ENCODE peak calls at places on chromosomes 7 and 10, in seven cellular contexts. R is GM03348; H is activated CD8-positive, alpha-beta memory T cell treated with anti-CD3 and anti-CD28 coated beads for 24 hours; S is thoracic aorta; B is AG09309; C is fibroblast of lung; K is HEK293T. U is an unnamed sample.

GRCh38 chr10:34290412-34291082 is 524.5 kb downstream of the PARD3 start:
- DNase-seq in B (no peak), H (no peak), S (peak; percentile 26), K (no peak), R (peak; percentile 42), C (peak; percentile 89), U (no peak)

GRCh38 chr10:110149259-110149658 is 58.1 kb upstream of the MXI1 start:
- DNase-seq in B (no peak), H (no peak), R (no peak), C (no peak), S (no peak), K (no peak), U (no peak)

GRCh38 chr10:110312206-110312605 is 7.5 kb upstream of the SMNDC1 start:
- DNase-seq in K (no peak), S (no peak), H (no peak), C (no peak), B (no peak), R (no peak), U (no peak)

GRCh38 chr7:71990138-71990462 is 422.0 kb downstream of the CALN1 start:
- DNase-seq in C (no peak), R (no peak), K (no peak), S (no peak), B (no peak), H (no peak), U (no peak)

GRCh38 chr7:18352339-18353255 is 143.0 kb upstream of the HDAC9 start:
- DNase-seq in K (peak; percentile 24), H (no peak), R (peak; percentile 64), C (peak; percentile 74), B (peak; percentile 41), S (no peak), U (peak; percentile 74)

GRCh38 chr7:133629696-133630095 is 376.8 kb downstream of the EXOC4 start:
- DNase-seq in C (peak; percentile 6), B (peak; percentile 25), K (no peak), S (no peak), H (no peak), R (no peak), U (no peak)

GRCh38 chr7:134826105-134826504 is 46.7 kb downstream of the CALD1 start:
- DNase-seq in C (peak; percentile 97), S (no peak), R (peak; percentile 33), B (peak; percentile 59), K (no peak), H (no peak), U (no peak)

GRCh38 chr10:845526-845925 is 86.0 kb downstream of the LARP4B start:
- DNase-seq in S (no peak), R (no peak), K (no peak), B (no peak), C (no peak), H (no peak), U (peak; percentile 37)

GRCh38 chr10:58994226-58995057 is 182.0 kb upstream of the PHYHIPL start:
- DNase-seq in R (no peak), K (no peak), S (no peak), C (peak; percentile 20), B (no peak), H (no peak), U (no peak)

GRCh38 chr7:42876182-42877068 is 35.4 kb downstream of the C7orf25 start:
- DNase-seq in K (peak; percentile 65), H (peak; percentile 75), R (peak; percentile 83), S (no peak), C (peak; percentile 25), B (peak; percentile 13), U (peak; percentile 75)

GRCh38 chr10:4983615-4984216 is 19.9 kb downstream of the AKR1C2 start:
- DNase-seq in R (no peak), C (no peak), B (no peak), S (no peak), H (no peak), K (no peak), U (no peak)

GRCh38 chr10:25689346-25690095 is 244.5 kb upstream of the MYO3A start:
- DNase-seq in B (no peak), K (no peak), C (no peak), H (no peak), R (no peak), S (no peak), U (no peak)

GRCh38 chr7:157890921-157891401 is 554.2 kb downstream of the DNAJB6 start:
- DNase-seq in H (no peak), K (no peak), B (no peak), R (no peak), S (no peak), C (no peak), U (no peak)

GRCh38 chr7:143222782-143223181 is 945 bp downstream of the TAS2R40 start:
- DNase-seq in R (no peak), S (no peak), B (no peak), K (no peak), C (no peak), H (no peak), U (no peak)

GRCh38 chr10:53904506-53905241 is 896.4 kb downstream of the PCDH15 start:
- DNase-seq in H (no peak), K (no peak), C (no peak), S (no peak), B (no peak), R (no peak), U (no peak)

U was measured in COLO829.